ENCODE peak calls at places on chromosomes 16 and 17, in nine cellular contexts. Q, E, W, Y, Z, I, B, D and A are unnamed samples.

GRCh38 chr16:49452568-49452967 is 79.0 kb downstream of the C16orf78 start:
- DNase-seq in Q (no peak), E (no peak), W (no peak), Y (no peak), Z (peak; percentile 40), I (no peak), B (no peak), D (no peak), A (no peak)

GRCh38 chr16:50838165-50838564 is 96.3 kb downstream of the CYLD start:
- DNase-seq in Q (no peak), E (no peak), W (no peak), Y (no peak), Z (no peak), I (no peak), B (no peak), D (no peak), A (no peak)

GRCh38 chr16:4381072-4381934 is 9.7 kb downstream of the VASN start:
- DNase-seq in Q (no peak), E (peak; percentile 25), W (no peak), Y (no peak), Z (peak; percentile 89), I (no peak), B (no peak), D (no peak), A (no peak)

GRCh38 chr17:50580636-50581035 is 20.1 kb downstream of the CACNA1G start:
- DNase-seq in Q (no peak), E (no peak), W (no peak), Y (no peak), Z (no peak), I (no peak), B (no peak), D (no peak), A (no peak)

GRCh38 chr17:31489295-31490018 is 98.0 kb downstream of the RAB11FIP4 start:
- DNase-seq in Q (peak; percentile 94), E (no peak), W (no peak), Y (peak; percentile 78), Z (no peak), I (peak; percentile 49), B (no peak), D (no peak), A (peak; percentile 60)

GRCh38 chr16:66342294-66342900 is 24.1 kb upstream of the CDH5 start:
- DNase-seq in Q (no peak), E (no peak), W (peak; percentile 21), Y (no peak), Z (no peak), I (no peak), B (no peak), D (peak; percentile 43), A (no peak)

GRCh38 chr17:80379348-80379747 is 35.6 kb upstream of the ENDOV start:
- DNase-seq in Q (no peak), E (no peak), W (no peak), Y (no peak), Z (no peak), I (no peak), B (no peak), D (no peak), A (no peak)

GRCh38 chr16:24198807-24199533 is 57.2 kb upstream of the CACNG3 start:
- DNase-seq in Q (no peak), E (no peak), W (no peak), Y (no peak), Z (no peak), I (no peak), B (no peak), D (no peak), A (no peak)

GRCh38 chr16:81465375-81465943 is 20.9 kb downstream of the CMIP start:
- DNase-seq in Q (no peak), E (no peak), W (no peak), Y (no peak), Z (no peak), I (no peak), B (no peak), D (no peak), A (no peak)

GRCh38 chr17:1813088-1813487 is 16.6 kb downstream of the SMYD4 start:
- DNase-seq in Q (no peak), E (no peak), W (no peak), Y (peak; percentile 7), Z (no peak), I (no peak), B (no peak), D (no peak), A (no peak)

GRCh38 chr16:20937736-20938135 is 37.2 kb downstream of the LYRM1 start:
- DNase-seq in Q (peak; percentile 74), E (no peak), W (no peak), Y (no peak), Z (no peak), I (no peak), B (no peak), D (no peak), A (no peak)

GRCh38 chr16:7086842-7087616 is 245.6 kb upstream of the RBFOX1 start:
- DNase-seq in Q (peak; percentile 18), E (peak; percentile 48), W (no peak), Y (no peak), Z (no peak), I (no peak), B (peak; percentile 33), D (peak; percentile 21), A (peak; percentile 18)

GRCh38 chr16:54444851-54445523 is 158.4 kb upstream of the IRX3 start:
- DNase-seq in Q (no peak), E (no peak), W (no peak), Y (no peak), Z (no peak), I (no peak), B (no peak), D (no peak), A (no peak)

GRCh38 chr17:31517524-31517923 is 126.0 kb downstream of the RAB11FIP4 start:
- DNase-seq in Q (no peak), E (no peak), W (no peak), Y (no peak), Z (no peak), I (no peak), B (no peak), D (peak; percentile 34), A (no peak)

GRCh38 chr17:77145635-77146632 is 5.2 kb downstream of the SEC14L1 start:
- DNase-seq in Q (peak; percentile 52), E (peak; percentile 72), W (no peak), Y (peak; percentile 80), Z (peak; percentile 80), I (no peak), B (peak; percentile 60), D (no peak), A (no peak)

GRCh38 chr17:71760062-71760720 is 360.6 kb upstream of the SOX9 start:
- DNase-seq in Q (no peak), E (no peak), W (no peak), Y (no peak), Z (no peak), I (no peak), B (no peak), D (no peak), A (no peak)

GRCh38 chr17:70332811-70333210 is 163.5 kb downstream of the KCNJ2 start:
- DNase-seq in Q (no peak), E (no peak), W (no peak), Y (no peak), Z (no peak), I (no peak), B (no peak), D (no peak), A (no peak)

GRCh38 chr17:40023590-40024292 is 8.5 kb downstream of the CSF3 start:
- DNase-seq in Q (peak; percentile 92), E (no peak), W (no peak), Y (peak; percentile 86), Z (no peak), I (no peak), B (peak; percentile 50), D (no peak), A (no peak)

GRCh38 chr17:66302761-66303626 is 581 bp downstream of the PRKCA start:
- DNase-seq in Q (peak; percentile 79), E (peak; percentile 53), W (peak; percentile 34), Y (peak; percentile 67), Z (peak; percentile 84), I (peak; percentile 53), B (peak; percentile 47), D (peak; percentile 84), A (no peak)

GRCh38 chr16:11211061-11211976 is 44.7 kb downstream of the SOCS1 start:
- DNase-seq in Q (no peak), E (no peak), W (no peak), Y (no peak), Z (no peak), I (no peak), B (no peak), D (no peak), A (no peak)

GRCh38 chr16:2151188-2152091 is 3.0 kb downstream of the RAB26 start:
- DNase-seq in Q (no peak), E (no peak), W (peak; percentile 58), Y (no peak), Z (no peak), I (no peak), B (no peak), D (peak; percentile 52), A (no peak)
- H3K4me1 ChIP-seq in Q (peaks cover 45% of the 10 kb centered on the region), E (peaks cover 81% of the 10 kb centered on the region), W (peaks cover 34% of the 10 kb centered on the region), Y (peaks cover 72% of the 10 kb centered on the region), Z (no peaks in the 10 kb centered on the region), I (peaks cover 24% of the 10 kb centered on the region), B (peaks cover 84% of the 10 kb centered on the region), D (peaks cover 53% of the 10 kb centered on the region), A (peaks cover 17% of the 10 kb centered on the region)

DNA sequence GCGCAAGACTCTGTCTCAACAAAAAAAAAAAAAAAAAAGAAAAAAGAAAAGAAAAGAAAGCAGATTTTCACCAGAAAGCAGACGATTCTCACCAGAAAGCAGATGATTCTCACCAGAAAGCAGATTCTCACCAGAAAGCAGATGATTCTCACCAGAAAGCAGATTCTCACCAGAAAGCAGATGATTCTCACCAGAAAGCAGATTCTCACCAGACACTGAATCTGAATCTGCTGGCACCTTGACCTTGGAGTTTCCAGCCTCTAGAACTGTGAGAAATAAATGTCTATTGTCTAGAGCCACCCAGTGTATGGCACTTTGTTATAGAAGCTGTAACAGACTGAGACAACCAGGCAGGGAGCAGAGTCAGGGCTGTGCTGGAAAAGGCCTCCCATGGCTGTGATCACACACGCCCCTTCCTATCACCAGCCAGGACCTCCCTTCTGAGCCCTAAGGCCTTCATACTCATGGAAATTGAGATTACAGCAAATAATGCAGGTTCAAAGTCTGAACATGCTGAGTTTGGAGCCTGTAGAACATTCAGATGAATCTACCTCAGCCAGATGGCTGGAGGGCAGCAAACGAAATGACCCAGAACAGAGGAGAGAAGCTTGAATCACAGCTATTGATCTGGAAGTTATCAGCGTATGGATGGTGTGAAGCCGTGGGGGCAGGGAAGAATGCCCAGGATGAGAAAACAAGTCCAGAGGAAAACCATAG is 309.3 kb downstream of the SLC39A11 start:
- DNase-seq in Q (no peak), E (no peak), W (no peak), Y (no peak), Z (no peak), I (no peak), B (no peak), D (no peak), A (no peak)
- H3K4me1 ChIP-seq in Q (no peaks in the 10 kb centered on the region), E (no peaks in the 10 kb centered on the region), W (no peaks in the 10 kb centered on the region), Y (no peaks in the 10 kb centered on the region), Z (no peaks in the 10 kb centered on the region), I (no peaks in the 10 kb centered on the region), B (no peaks in the 10 kb centered on the region), D (no peaks in the 10 kb centered on the region), A (no peaks in the 10 kb centered on the region)

GRCh38 chr17:33492731-33493260 is 199.7 kb upstream of the ASIC2 start:
- DNase-seq in Q (no peak), E (no peak), W (no peak), Y (no peak), Z (no peak), I (no peak), B (no peak), D (no peak), A (no peak)
- H3K4me1 ChIP-seq in Q (no peaks in the 10 kb centered on the region), E (no peaks in the 10 kb centered on the region), W (no peaks in the 10 kb centered on the region), Y (no peaks in the 10 kb centered on the region), Z (no peaks in the 10 kb centered on the region), I (no peaks in the 10 kb centered on the region), B (no peaks in the 10 kb centered on the region), D (no peaks in the 10 kb centered on the region), A (no peaks in the 10 kb centered on the region)

GRCh38 chr17:11244781-11245180 is 3.8 kb downstream of the SHISA6 start:
- DNase-seq in Q (no peak), E (no peak), W (no peak), Y (no peak), Z (no peak), I (no peak), B (no peak), D (no peak), A (no peak)
- H3K4me1 ChIP-seq in Q (no peaks in the 10 kb centered on the region), E (peaks cover 11% of the 10 kb centered on the region), W (no peaks in the 10 kb centered on the region), Y (no peaks in the 10 kb centered on the region), Z (no peaks in the 10 kb centered on the region), I (no peaks in the 10 kb centered on the region), B (peaks cover 10% of the 10 kb centered on the region), D (no peaks in the 10 kb centered on the region), A (peaks cover 4% of the 10 kb centered on the region)